ENCODE peak calls at places on chromosomes 5 and 9, in five cellular contexts. One of them, this sample, is unnamed.

GRCh38 chr5:137410234-137411010 is 88.7 kb downstream of the SPOCK1 start:
- DNase-seq in stimulated activated naive CD8-positive, alpha-beta T cell treated with anti-CD3 and anti-CD28 coated beads, Interleukin-15, Interleukin-2, amounts not matched to agents 100 U/mL and 50 U/mL, for 24 hours: no peak
- DNase-seq in ascending aorta: no peak
- DNase-seq in iPS-NIHi11: no peak
- DNase-seq in A172: no peak
- DNase-seq in this sample: no peak

GRCh38 chr9:132732326-132732725 is 62.1 kb downstream of the GTF3C4 start:
- DNase-seq in stimulated activated naive CD8-positive, alpha-beta T cell treated with anti-CD3 and anti-CD28 coated beads, Interleukin-15, Interleukin-2, amounts not matched to agents 100 U/mL and 50 U/mL, for 24 hours: no peak
- DNase-seq in ascending aorta: no peak
- DNase-seq in iPS-NIHi11: no peak
- DNase-seq in A172: no peak
- DNase-seq in this sample: no peak

GRCh38 chr9:33108472-33108871 is 32.0 kb upstream of the SMU1 start:
- DNase-seq in stimulated activated naive CD8-positive, alpha-beta T cell treated with anti-CD3 and anti-CD28 coated beads, Interleukin-15, Interleukin-2, amounts not matched to agents 100 U/mL and 50 U/mL, for 24 hours: no peak
- DNase-seq in ascending aorta: no peak
- DNase-seq in iPS-NIHi11: no peak
- DNase-seq in A172: no peak
- DNase-seq in this sample: no peak

GRCh38 chr5:52786937-52787599 is 648 bp upstream of the ITGA1 start:
- DNase-seq in stimulated activated naive CD8-positive, alpha-beta T cell treated with anti-CD3 and anti-CD28 coated beads, Interleukin-15, Interleukin-2, amounts not matched to agents 100 U/mL and 50 U/mL, for 24 hours: no peak
- DNase-seq in ascending aorta: no peak
- DNase-seq in iPS-NIHi11: peak; percentile 22
- DNase-seq in A172: no peak
- DNase-seq in this sample: no peak

GRCh38 chr9:93010056-93010455 is 48.4 kb upstream of the SUSD3 start:
- DNase-seq in stimulated activated naive CD8-positive, alpha-beta T cell treated with anti-CD3 and anti-CD28 coated beads, Interleukin-15, Interleukin-2, amounts not matched to agents 100 U/mL and 50 U/mL, for 24 hours: no peak
- DNase-seq in ascending aorta: no peak
- DNase-seq in iPS-NIHi11: no peak
- DNase-seq in A172: no peak
- DNase-seq in this sample: no peak

GRCh38 chr9:114046876-114047275 is 31.2 kb downstream of the AMBP start:
- DNase-seq in stimulated activated naive CD8-positive, alpha-beta T cell treated with anti-CD3 and anti-CD28 coated beads, Interleukin-15, Interleukin-2, amounts not matched to agents 100 U/mL and 50 U/mL, for 24 hours: no peak
- DNase-seq in ascending aorta: no peak
- DNase-seq in iPS-NIHi11: no peak
- DNase-seq in A172: peak; percentile 31
- DNase-seq in this sample: no peak

GRCh38 chr5:97840643-97841042 is 657.6 kb upstream of the RIOK2 start:
- DNase-seq in stimulated activated naive CD8-positive, alpha-beta T cell treated with anti-CD3 and anti-CD28 coated beads, Interleukin-15, Interleukin-2, amounts not matched to agents 100 U/mL and 50 U/mL, for 24 hours: no peak
- DNase-seq in ascending aorta: no peak
- DNase-seq in iPS-NIHi11: no peak
- DNase-seq in A172: no peak
- DNase-seq in this sample: no peak

GRCh38 chr5:61010759-61011460 is 65.9 kb downstream of the NDUFAF2 start:
- DNase-seq in stimulated activated naive CD8-positive, alpha-beta T cell treated with anti-CD3 and anti-CD28 coated beads, Interleukin-15, Interleukin-2, amounts not matched to agents 100 U/mL and 50 U/mL, for 24 hours: no peak
- DNase-seq in ascending aorta: no peak
- DNase-seq in iPS-NIHi11: peak; percentile 56
- DNase-seq in A172: peak; percentile 22
- DNase-seq in this sample: no peak

GRCh38 chr9:76868897-76869296 is 37.0 kb downstream of the PRUNE2 start:
- DNase-seq in stimulated activated naive CD8-positive, alpha-beta T cell treated with anti-CD3 and anti-CD28 coated beads, Interleukin-15, Interleukin-2, amounts not matched to agents 100 U/mL and 50 U/mL, for 24 hours: no peak
- DNase-seq in ascending aorta: no peak
- DNase-seq in iPS-NIHi11: no peak
- DNase-seq in A172: no peak
- DNase-seq in this sample: no peak

GRCh38 chr9:89843591-89843990 is 238.8 kb downstream of the GADD45G start:
- DNase-seq in stimulated activated naive CD8-positive, alpha-beta T cell treated with anti-CD3 and anti-CD28 coated beads, Interleukin-15, Interleukin-2, amounts not matched to agents 100 U/mL and 50 U/mL, for 24 hours: no peak
- DNase-seq in ascending aorta: no peak
- DNase-seq in iPS-NIHi11: no peak
- DNase-seq in A172: no peak
- DNase-seq in this sample: no peak

GRCh38 chr5:162209005-162209605 is 141.5 kb downstream of the GABRG2 start:
- DNase-seq in stimulated activated naive CD8-positive, alpha-beta T cell treated with anti-CD3 and anti-CD28 coated beads, Interleukin-15, Interleukin-2, amounts not matched to agents 100 U/mL and 50 U/mL, for 24 hours: no peak
- DNase-seq in ascending aorta: no peak
- DNase-seq in iPS-NIHi11: peak; percentile 64
- DNase-seq in A172: peak; percentile 35
- DNase-seq in this sample: peak; percentile 72

GRCh38 chr5:86688414-86688813 is 70.7 kb downstream of the COX7C start:
- DNase-seq in stimulated activated naive CD8-positive, alpha-beta T cell treated with anti-CD3 and anti-CD28 coated beads, Interleukin-15, Interleukin-2, amounts not matched to agents 100 U/mL and 50 U/mL, for 24 hours: no peak
- DNase-seq in ascending aorta: no peak
- DNase-seq in iPS-NIHi11: no peak
- DNase-seq in A172: no peak
- DNase-seq in this sample: no peak

GRCh38 chr5:81803812-81804211 is 52.9 kb upstream of the SSBP2 start:
- DNase-seq in stimulated activated naive CD8-positive, alpha-beta T cell treated with anti-CD3 and anti-CD28 coated beads, Interleukin-15, Interleukin-2, amounts not matched to agents 100 U/mL and 50 U/mL, for 24 hours: no peak
- DNase-seq in ascending aorta: no peak
- DNase-seq in iPS-NIHi11: no peak
- DNase-seq in A172: no peak
- DNase-seq in this sample: no peak

GRCh38 chr5:168312606-168313297 is 21.3 kb downstream of the WWC1 start:
- DNase-seq in stimulated activated naive CD8-positive, alpha-beta T cell treated with anti-CD3 and anti-CD28 coated beads, Interleukin-15, Interleukin-2, amounts not matched to agents 100 U/mL and 50 U/mL, for 24 hours: no peak
- DNase-seq in ascending aorta: no peak
- DNase-seq in iPS-NIHi11: no peak
- DNase-seq in A172: no peak
- DNase-seq in this sample: no peak